ENCODE peak calls at places on chromosomes 12 and 14, in ten cellular contexts. One of them, this sample, is unnamed.
A peak's percentile ranks its signal among the peaks of the same experiment; 100 is the strongest.

GRCh38 chr14:92584221-92584620 is 70.6 kb downstream of the RIN3 start:
- DNase-seq in body of pancreas: no peak
- DNase-seq in astrocyte of the cerebellum: no peak
- DNase-seq in anterior cingulate cortex: no peak
- DNase-seq in fibroblast of the aortic adventitia: no peak
- DNase-seq in A172: no peak
- DNase-seq in GM10248: no peak
- DNase-seq in activated CD4-positive, CD25-positive, alpha-beta regulatory T cell: no peak
- DNase-seq in activated CD4-positive, alpha-beta T cell treated with anti-CD3 and anti-CD28 coated beads for 24 hours: no peak
- DNase-seq in putamen: no peak
- DNase-seq in this sample: no peak

GRCh38 chr14:95499354-95499750 is 17.1 kb downstream of the SYNE3 start:
- DNase-seq in astrocyte of the cerebellum: no peak
- DNase-seq in body of pancreas: no peak
- DNase-seq in anterior cingulate cortex: no peak
- DNase-seq in activated CD4-positive, CD25-positive, alpha-beta regulatory T cell: no peak
- DNase-seq in fibroblast of the aortic adventitia: no peak
- DNase-seq in putamen: no peak
- DNase-seq in GM10248: no peak
- DNase-seq in A172: no peak
- DNase-seq in activated CD4-positive, alpha-beta T cell treated with anti-CD3 and anti-CD28 coated beads for 24 hours: no peak
- DNase-seq in this sample: no peak

GRCh38 chr14:89128616-89129015 is 288.4 kb downstream of the FOXN3 start:
- DNase-seq in fibroblast of the aortic adventitia: no peak
- DNase-seq in activated CD4-positive, alpha-beta T cell treated with anti-CD3 and anti-CD28 coated beads for 24 hours: no peak
- DNase-seq in body of pancreas: no peak
- DNase-seq in activated CD4-positive, CD25-positive, alpha-beta regulatory T cell: no peak
- DNase-seq in anterior cingulate cortex: no peak
- DNase-seq in astrocyte of the cerebellum: no peak
- DNase-seq in GM10248: no peak
- DNase-seq in A172: no peak
- DNase-seq in putamen: no peak
- DNase-seq in this sample: no peak

GRCh38 chr12:88505696-88506095 is 74.6 kb downstream of the KITLG start:
- DNase-seq in A172: no peak
- DNase-seq in anterior cingulate cortex: no peak
- DNase-seq in activated CD4-positive, alpha-beta T cell treated with anti-CD3 and anti-CD28 coated beads for 24 hours: no peak
- DNase-seq in astrocyte of the cerebellum: no peak
- DNase-seq in activated CD4-positive, CD25-positive, alpha-beta regulatory T cell: no peak
- DNase-seq in GM10248: no peak
- DNase-seq in putamen: no peak
- DNase-seq in fibroblast of the aortic adventitia: no peak
- DNase-seq in body of pancreas: no peak
- DNase-seq in this sample: no peak

GRCh38 chr14:49975286-49975685 is 82.4 kb downstream of the ARF6 start:
- DNase-seq in GM10248: no peak
- DNase-seq in body of pancreas: no peak
- DNase-seq in activated CD4-positive, CD25-positive, alpha-beta regulatory T cell: no peak
- DNase-seq in activated CD4-positive, alpha-beta T cell treated with anti-CD3 and anti-CD28 coated beads for 24 hours: no peak
- DNase-seq in A172: peak; percentile 86
- DNase-seq in astrocyte of the cerebellum: peak; percentile 83
- DNase-seq in anterior cingulate cortex: no peak
- DNase-seq in putamen: no peak
- DNase-seq in fibroblast of the aortic adventitia: peak; percentile 90
- DNase-seq in this sample: no peak

GRCh38 chr12:132282031-132282949 is 47.1 kb downstream of the GALNT9 start:
- DNase-seq in astrocyte of the cerebellum: no peak
- DNase-seq in activated CD4-positive, alpha-beta T cell treated with anti-CD3 and anti-CD28 coated beads for 24 hours: no peak
- DNase-seq in A172: no peak
- DNase-seq in GM10248: no peak
- DNase-seq in body of pancreas: no peak
- DNase-seq in activated CD4-positive, CD25-positive, alpha-beta regulatory T cell: no peak
- DNase-seq in putamen: no peak
- DNase-seq in anterior cingulate cortex: no peak
- DNase-seq in fibroblast of the aortic adventitia: no peak
- DNase-seq in this sample: no peak

GRCh38 chr12:29428630-29429029 is 47.7 kb upstream of the ERGIC2 start:
- DNase-seq in body of pancreas: no peak
- DNase-seq in A172: peak; percentile 59
- DNase-seq in fibroblast of the aortic adventitia: peak; percentile 72
- DNase-seq in activated CD4-positive, alpha-beta T cell treated with anti-CD3 and anti-CD28 coated beads for 24 hours: no peak
- DNase-seq in activated CD4-positive, CD25-positive, alpha-beta regulatory T cell: no peak
- DNase-seq in anterior cingulate cortex: no peak
- DNase-seq in putamen: no peak
- DNase-seq in astrocyte of the cerebellum: peak; percentile 45
- DNase-seq in GM10248: peak; percentile 12
- DNase-seq in this sample: no peak

GRCh38 chr12:65510584-65511050 is 232.1 kb downstream of the MSRB3 start:
- DNase-seq in GM10248: no peak
- DNase-seq in activated CD4-positive, CD25-positive, alpha-beta regulatory T cell: no peak
- DNase-seq in putamen: peak; percentile 41
- DNase-seq in A172: no peak
- DNase-seq in anterior cingulate cortex: peak; percentile 61
- DNase-seq in fibroblast of the aortic adventitia: no peak
- DNase-seq in body of pancreas: peak; percentile 68
- DNase-seq in activated CD4-positive, alpha-beta T cell treated with anti-CD3 and anti-CD28 coated beads for 24 hours: no peak
- DNase-seq in astrocyte of the cerebellum: peak; percentile 91
- DNase-seq in this sample: no peak

GRCh38 chr12:106428379-106428778 is 70.8 kb downstream of the POLR3B start:
- DNase-seq in putamen: peak; percentile 39
- DNase-seq in fibroblast of the aortic adventitia: peak; percentile 83
- DNase-seq in anterior cingulate cortex: peak; percentile 1
- DNase-seq in body of pancreas: peak; percentile 29
- DNase-seq in activated CD4-positive, alpha-beta T cell treated with anti-CD3 and anti-CD28 coated beads for 24 hours: no peak
- DNase-seq in activated CD4-positive, CD25-positive, alpha-beta regulatory T cell: no peak
- DNase-seq in astrocyte of the cerebellum: peak; percentile 49
- DNase-seq in A172: no peak
- DNase-seq in GM10248: no peak
- DNase-seq in this sample: no peak

GRCh38 chr12:25806271-25806670 is 152.2 kb upstream of the RASSF8 start:
- DNase-seq in A172: peak; percentile 69
- DNase-seq in GM10248: no peak
- DNase-seq in activated CD4-positive, alpha-beta T cell treated with anti-CD3 and anti-CD28 coated beads for 24 hours: no peak
- DNase-seq in putamen: no peak
- DNase-seq in astrocyte of the cerebellum: no peak
- DNase-seq in activated CD4-positive, CD25-positive, alpha-beta regulatory T cell: no peak
- DNase-seq in anterior cingulate cortex: no peak
- DNase-seq in fibroblast of the aortic adventitia: peak; percentile 50
- DNase-seq in body of pancreas: no peak
- DNase-seq in this sample: no peak

GRCh38 chr14:101080922-101081593 is 177.5 kb upstream of the RTL1 start:
- DNase-seq in fibroblast of the aortic adventitia: no peak
- DNase-seq in anterior cingulate cortex: no peak
- DNase-seq in GM10248: no peak
- DNase-seq in A172: no peak
- DNase-seq in body of pancreas: no peak
- DNase-seq in astrocyte of the cerebellum: no peak
- DNase-seq in activated CD4-positive, alpha-beta T cell treated with anti-CD3 and anti-CD28 coated beads for 24 hours: no peak
- DNase-seq in activated CD4-positive, CD25-positive, alpha-beta regulatory T cell: no peak
- DNase-seq in putamen: no peak
- DNase-seq in this sample: no peak

GRCh38 chr14:90087433-90087832 is 25.6 kb downstream of the KCNK13 start:
- DNase-seq in GM10248: no peak
- DNase-seq in anterior cingulate cortex: no peak
- DNase-seq in activated CD4-positive, CD25-positive, alpha-beta regulatory T cell: no peak
- DNase-seq in putamen: peak; percentile 47
- DNase-seq in activated CD4-positive, alpha-beta T cell treated with anti-CD3 and anti-CD28 coated beads for 24 hours: no peak
- DNase-seq in fibroblast of the aortic adventitia: peak; percentile 61
- DNase-seq in astrocyte of the cerebellum: peak; percentile 35
- DNase-seq in A172: peak; percentile 82
- DNase-seq in body of pancreas: peak; percentile 14
- DNase-seq in this sample: no peak

GRCh38 chr12:47991106-47991550 is 13.1 kb downstream of the COL2A1 start:
- DNase-seq in anterior cingulate cortex: no peak
- DNase-seq in astrocyte of the cerebellum: no peak
- DNase-seq in putamen: no peak
- DNase-seq in activated CD4-positive, alpha-beta T cell treated with anti-CD3 and anti-CD28 coated beads for 24 hours: no peak
- DNase-seq in activated CD4-positive, CD25-positive, alpha-beta regulatory T cell: no peak
- DNase-seq in body of pancreas: peak; percentile 4
- DNase-seq in A172: no peak
- DNase-seq in GM10248: no peak
- DNase-seq in fibroblast of the aortic adventitia: no peak
- DNase-seq in this sample: no peak

GRCh38 chr12:47811581-47812484 is 7.9 kb downstream of the HDAC7 start:
- DNase-seq in body of pancreas: no peak
- DNase-seq in A172: peak; percentile 32
- DNase-seq in putamen: no peak
- DNase-seq in activated CD4-positive, alpha-beta T cell treated with anti-CD3 and anti-CD28 coated beads for 24 hours: no peak
- DNase-seq in activated CD4-positive, CD25-positive, alpha-beta regulatory T cell: no peak
- DNase-seq in astrocyte of the cerebellum: no peak
- DNase-seq in anterior cingulate cortex: no peak
- DNase-seq in fibroblast of the aortic adventitia: peak; percentile 98
- DNase-seq in GM10248: no peak
- DNase-seq in this sample: no peak

GRCh38 chr12:102468261-102468940 is 12.0 kb downstream of the IGF1 start:
- DNase-seq in anterior cingulate cortex: no peak
- DNase-seq in GM10248: no peak
- DNase-seq in putamen: no peak
- DNase-seq in activated CD4-positive, CD25-positive, alpha-beta regulatory T cell: no peak
- DNase-seq in astrocyte of the cerebellum: no peak
- DNase-seq in activated CD4-positive, alpha-beta T cell treated with anti-CD3 and anti-CD28 coated beads for 24 hours: no peak
- DNase-seq in A172: no peak
- DNase-seq in body of pancreas: no peak
- DNase-seq in fibroblast of the aortic adventitia: no peak
- DNase-seq in this sample: no peak

GRCh38 chr12:95146767-95147166 is 70.5 kb downstream of the FGD6 start:
- DNase-seq in A172: no peak
- DNase-seq in GM10248: no peak
- DNase-seq in activated CD4-positive, CD25-positive, alpha-beta regulatory T cell: no peak
- DNase-seq in body of pancreas: no peak
- DNase-seq in anterior cingulate cortex: no peak
- DNase-seq in activated CD4-positive, alpha-beta T cell treated with anti-CD3 and anti-CD28 coated beads for 24 hours: no peak
- DNase-seq in fibroblast of the aortic adventitia: no peak
- DNase-seq in astrocyte of the cerebellum: no peak
- DNase-seq in putamen: no peak
- DNase-seq in this sample: no peak

GRCh38 chr12:120793357-120793756 is 67.7 kb downstream of the ACADS start:
- DNase-seq in fibroblast of the aortic adventitia: no peak
- DNase-seq in GM10248: no peak
- DNase-seq in activated CD4-positive, alpha-beta T cell treated with anti-CD3 and anti-CD28 coated beads for 24 hours: no peak
- DNase-seq in anterior cingulate cortex: no peak
- DNase-seq in putamen: no peak
- DNase-seq in activated CD4-positive, CD25-positive, alpha-beta regulatory T cell: no peak
- DNase-seq in astrocyte of the cerebellum: no peak
- DNase-seq in body of pancreas: no peak
- DNase-seq in A172: no peak
- DNase-seq in this sample: no peak

GRCh38 chr12:71958993-71959588 is 20.4 kb downstream of the TPH2 start:
- DNase-seq in astrocyte of the cerebellum: no peak
- DNase-seq in fibroblast of the aortic adventitia: peak; percentile 30
- DNase-seq in anterior cingulate cortex: no peak
- DNase-seq in activated CD4-positive, alpha-beta T cell treated with anti-CD3 and anti-CD28 coated beads for 24 hours: no peak
- DNase-seq in GM10248: no peak
- DNase-seq in A172: no peak
- DNase-seq in putamen: no peak
- DNase-seq in body of pancreas: no peak
- DNase-seq in activated CD4-positive, CD25-positive, alpha-beta regulatory T cell: no peak
- DNase-seq in this sample: no peak

GRCh38 chr12:55720071-55720564 is at the start of gene RDH5:
- DNase-seq in activated CD4-positive, CD25-positive, alpha-beta regulatory T cell: no peak
- DNase-seq in activated CD4-positive, alpha-beta T cell treated with anti-CD3 and anti-CD28 coated beads for 24 hours: no peak
- DNase-seq in anterior cingulate cortex: no peak
- DNase-seq in fibroblast of the aortic adventitia: peak; percentile 96
- DNase-seq in GM10248: no peak
- DNase-seq in A172: peak; percentile 68
- DNase-seq in body of pancreas: peak; percentile 92
- DNase-seq in astrocyte of the cerebellum: no peak
- DNase-seq in putamen: no peak
- DNase-seq in this sample: no peak

GRCh38 chr12:97630875-97631274 is 168.3 kb downstream of the RMST start:
- DNase-seq in astrocyte of the cerebellum: peak; percentile 27
- DNase-seq in activated CD4-positive, CD25-positive, alpha-beta regulatory T cell: no peak
- DNase-seq in body of pancreas: no peak
- DNase-seq in activated CD4-positive, alpha-beta T cell treated with anti-CD3 and anti-CD28 coated beads for 24 hours: no peak
- DNase-seq in putamen: no peak
- DNase-seq in GM10248: no peak
- DNase-seq in A172: no peak
- DNase-seq in anterior cingulate cortex: no peak
- DNase-seq in fibroblast of the aortic adventitia: no peak
- DNase-seq in this sample: no peak

GRCh38 chr12:11746024-11746771 is 96.7 kb downstream of the ETV6 start:
- DNase-seq in activated CD4-positive, CD25-positive, alpha-beta regulatory T cell: no peak
- DNase-seq in GM10248: no peak
- DNase-seq in fibroblast of the aortic adventitia: no peak
- DNase-seq in body of pancreas: no peak
- DNase-seq in astrocyte of the cerebellum: no peak
- DNase-seq in anterior cingulate cortex: no peak
- DNase-seq in A172: peak; percentile 86
- DNase-seq in activated CD4-positive, alpha-beta T cell treated with anti-CD3 and anti-CD28 coated beads for 24 hours: no peak
- DNase-seq in putamen: no peak
- DNase-seq in this sample: no peak

GRCh38 chr12:107133462-107133861 is 40.1 kb upstream of the CRY1 start:
- DNase-seq in GM10248: no peak
- DNase-seq in A172: no peak
- DNase-seq in astrocyte of the cerebellum: no peak
- DNase-seq in body of pancreas: no peak
- DNase-seq in activated CD4-positive, alpha-beta T cell treated with anti-CD3 and anti-CD28 coated beads for 24 hours: no peak
- DNase-seq in activated CD4-positive, CD25-positive, alpha-beta regulatory T cell: no peak
- DNase-seq in anterior cingulate cortex: no peak
- DNase-seq in putamen: no peak
- DNase-seq in fibroblast of the aortic adventitia: no peak
- DNase-seq in this sample: no peak